ENCODE peak calls at places on chromosome 3, in five cellular contexts. Y is AG10803, Q is foreskin fibroblast, F is fibroblast of villous mesenchyme, D is AG04450. I is an unnamed sample.

GRCh38 chr3:13042932-13043275 is 30.3 kb downstream of the IQSEC1 start:
- DNase-seq in Q (no peak), D (no peak), F (no peak), Y (no peak), I (no peak)

GRCh38 chr3:98980915-98981596 is 79.6 kb upstream of the DCBLD2 start:
- DNase-seq in Q (peak; percentile 76), F (peak; percentile 47), Y (peak; percentile 82), D (no peak), I (peak; percentile 37)

GRCh38 chr3:196624008-196624790 is 15.3 kb upstream of the NRROS start:
- DNase-seq in Y (no peak), Q (no peak), F (no peak), D (no peak), I (no peak)

GRCh38 chr3:73681610-73682009 is 56.9 kb upstream of the PDZRN3 start:
- DNase-seq in Q (peak; percentile 89), F (peak; percentile 35), Y (peak; percentile 47), D (peak; percentile 27), I (peak; percentile 76)

GRCh38 chr3:38109580-38110313 is 27.2 kb downstream of the ACAA1 start:
- DNase-seq in F (no peak), Y (no peak), Q (no peak), D (no peak), I (no peak)

GRCh38 chr3:63762180-63762579 is 56.9 kb upstream of the C3orf49 start:
- DNase-seq in F (peak; percentile 54), Y (peak; percentile 89), D (no peak), Q (peak; percentile 82), I (no peak)

GRCh38 chr3:129119365-129120100 is 2.1 kb downstream of the RAB43 start:
- DNase-seq in Q (peak; percentile 11), F (peak; percentile 43), D (no peak), Y (no peak), I (no peak)

GRCh38 chr3:156817931-156818765 is 8.0 kb upstream of the LEKR1 start:
- DNase-seq in Q (no peak), F (no peak), D (no peak), Y (no peak), I (peak; percentile 59)

GRCh38 chr3:15426579-15427118 is 695 bp downstream of the METTL6 start:
- DNase-seq in Y (no peak), Q (no peak), F (no peak), D (no peak), I (no peak)

GRCh38 chr3:118884748-118885206 is 149.9 kb downstream of the IGSF11 start:
- DNase-seq in Q (peak; percentile 61), F (peak; percentile 38), D (no peak), Y (peak; percentile 43), I (peak; percentile 44)

GRCh38 chr3:182124187-182124586 is 412.5 kb downstream of the SOX2 start:
- DNase-seq in Q (no peak), D (no peak), F (no peak), Y (no peak), I (no peak)

GRCh38 chr3:115825046-115825445 is 201.7 kb downstream of the GAP43 start:
- DNase-seq in F (no peak), Y (peak; percentile 26), D (no peak), Q (peak; percentile 30), I (peak; percentile 59)

GRCh38 chr3:63635186-63635585 is 17.3 kb upstream of the SNTN start:
- DNase-seq in Y (no peak), D (no peak), Q (no peak), F (no peak), I (no peak)

GRCh38 chr3:63900459-63900858 is 11.7 kb downstream of the SCAANT1 start:
- DNase-seq in D (no peak), F (no peak), Q (no peak), Y (no peak), I (no peak)

GRCh38 chr3:188061133-188061532 is 92.8 kb upstream of the LPP start:
- DNase-seq in F (peak; percentile 75), Q (peak; percentile 51), D (no peak), Y (peak; percentile 59), I (peak; percentile 71)

GRCh38 chr3:18423401-18424212 is 1.5 kb downstream of the SATB1 start:
- DNase-seq in D (no peak), Y (peak; percentile 56), F (peak; percentile 38), Q (peak; percentile 83), I (peak; percentile 42)

GRCh38 chr3:185657211-185657610 is 71.1 kb downstream of the SENP2 start:
- DNase-seq in Q (no peak), Y (no peak), F (no peak), D (no peak), I (no peak)

GRCh38 chr3:123457841-123458240 is 9.0 kb upstream of the ADCY5 start:
- DNase-seq in Y (no peak), F (no peak), D (no peak), Q (no peak), I (no peak)

GRCh38 chr3:194574639-194575483 is 58.4 kb downstream of the TMEM44 start:
- DNase-seq in D (no peak), Y (peak; percentile 77), F (peak; percentile 71), Q (peak; percentile 78), I (peak; percentile 82)

GRCh38 chr3:189144645-189145044 is 27.1 kb upstream of the TPRG1 start:
- DNase-seq in Y (peak; percentile 23), F (peak; percentile 74), D (no peak), Q (peak; percentile 43), I (peak; percentile 69)

GRCh38 chr3:42638339-42638842 is 15.1 kb upstream of the ZBTB47 start:
- DNase-seq in D (no peak), F (peak; percentile 40), Y (no peak), Q (no peak), I (no peak)

GRCh38 chr3:183275418-183275817 is 22.4 kb downstream of the B3GNT5 start:
- DNase-seq in Q (peak; percentile 89), F (peak; percentile 82), Y (no peak), D (no peak), I (peak; percentile 76)

GRCh38 chr3:38566215-38566528 is 70.0 kb downstream of the EXOG start:
- DNase-seq in F (no peak), Y (no peak), Q (no peak), D (no peak), I (no peak)

GRCh38 chr3:188523291-188523690 is 369.3 kb downstream of the LPP start:
- DNase-seq in F (no peak), D (no peak), Q (no peak), Y (no peak), I (no peak)

GRCh38 chr3:134104031-134104430 is 74.3 kb upstream of the SLCO2A1 start:
- DNase-seq in F (no peak), Y (no peak), Q (no peak), D (no peak), I (peak; percentile 40)

GRCh38 chr3:134471521-134472193 is 14.1 kb downstream of the ANAPC13 start:
- DNase-seq in Q (peak; percentile 61), D (no peak), F (peak; percentile 37), Y (peak; percentile 49), I (peak; percentile 89)

GRCh38 chr3:151726016-151726415 is 7.7 kb upstream of the AADACL2 start:
- DNase-seq in Q (no peak), D (no peak), F (peak; percentile 55), Y (no peak), I (no peak)

GRCh38 chr3:152175576-152175883 is 93.2 kb upstream of the MBNL1 start:
- DNase-seq in Y (peak; percentile 86), Q (peak; percentile 91), F (peak; percentile 76), D (peak; percentile 78), I (peak; percentile 94)

GRCh38 chr3:153855772-153856171 is 265.4 kb upstream of the ARHGEF26 start:
- DNase-seq in Q (no peak), D (no peak), F (no peak), Y (no peak), I (no peak)

DNA sequence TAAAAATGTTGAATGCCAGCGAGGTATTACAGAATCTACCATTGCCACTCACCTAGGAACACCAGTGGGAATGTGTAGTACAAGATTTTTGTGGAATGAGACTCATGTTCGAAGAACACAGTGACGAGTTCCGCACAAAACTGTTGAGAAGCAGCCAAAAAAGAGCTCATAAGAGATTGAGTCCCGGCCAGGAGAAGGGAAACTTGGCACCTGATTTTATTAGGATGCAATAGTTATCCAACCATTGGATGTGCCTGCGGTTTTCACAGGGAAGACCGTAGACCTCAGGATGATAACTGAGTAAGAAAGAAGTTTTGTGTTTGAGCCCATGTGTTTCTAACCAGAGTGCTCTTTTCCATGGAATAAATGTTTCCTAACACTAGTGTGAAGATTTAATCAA is 88.9 kb downstream of the PTPRG start:
- DNase-seq in D (no peak), Q (peak; percentile 86), F (peak; percentile 89), Y (peak; percentile 97), I (no peak)
- TF ChIP-seq CTCF in D (no peak), Q (no peak), F (no peak), Y (no peak), I (no peak)

DNA sequence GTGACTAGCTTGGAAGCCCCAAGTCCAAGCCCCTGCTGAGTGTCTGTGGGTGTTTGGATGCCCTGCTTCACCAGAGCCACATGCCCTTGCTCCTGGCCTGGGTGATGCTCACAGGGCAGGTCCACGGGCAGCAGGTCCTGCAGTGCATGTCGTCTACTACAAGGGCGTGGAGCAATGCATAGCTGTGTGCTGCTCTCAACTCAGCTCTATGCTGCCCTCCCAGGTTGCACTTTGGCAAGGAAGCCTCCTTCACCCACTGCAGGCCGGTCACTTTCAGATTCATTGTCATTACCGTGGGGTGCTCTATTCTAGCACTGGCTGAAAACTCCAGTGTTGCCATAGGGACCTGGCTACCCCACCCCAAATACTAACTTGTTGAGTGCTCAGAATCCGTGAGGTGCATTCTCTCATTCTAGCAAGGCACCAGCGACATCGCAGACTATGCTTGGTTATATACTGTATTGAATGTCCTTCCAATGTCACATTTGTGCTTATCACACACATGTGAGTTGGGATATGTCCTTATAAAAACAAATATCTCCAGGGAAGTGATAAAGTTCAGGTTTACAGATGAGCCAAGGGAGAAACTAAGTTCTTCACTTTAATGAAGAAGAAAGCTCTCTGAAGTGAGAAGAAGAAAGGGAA is 51.8 kb downstream of the GRAMD1C start:
- DNase-seq in F (no peak), D (no peak), Q (no peak), Y (no peak), I (no peak)
- TF ChIP-seq CTCF in F (no peak), D (no peak), Q (no peak), Y (no peak), I (peak; percentile 35)

GRCh38 chr3:141146979-141147470 is 84.6 kb upstream of the PXYLP1 start:
- DNase-seq in F (no peak), Q (no peak), Y (no peak), D (no peak), I (no peak)

GRCh38 chr3:141148770-141149169 is 82.9 kb upstream of the PXYLP1 start:
- DNase-seq in Q (no peak), F (no peak), Y (no peak), D (no peak), I (no peak)

GRCh38 chr3:141148169-141148568 is 83.5 kb upstream of the PXYLP1 start:
- DNase-seq in Q (no peak), D (no peak), F (no peak), Y (no peak), I (no peak)

GRCh38 chr3:141150431-141150830 is 81.2 kb upstream of the PXYLP1 start:
- DNase-seq in Q (no peak), D (no peak), Y (no peak), F (no peak), I (no peak)

GRCh38 chr3:141147657-141148056 is 84.0 kb upstream of the PXYLP1 start:
- DNase-seq in Q (no peak), F (no peak), D (no peak), Y (no peak), I (peak; percentile 54)
- TF ChIP-seq CTCF in Q (no peak), F (no peak), D (no peak), Y (no peak), I (no peak)

DNA sequence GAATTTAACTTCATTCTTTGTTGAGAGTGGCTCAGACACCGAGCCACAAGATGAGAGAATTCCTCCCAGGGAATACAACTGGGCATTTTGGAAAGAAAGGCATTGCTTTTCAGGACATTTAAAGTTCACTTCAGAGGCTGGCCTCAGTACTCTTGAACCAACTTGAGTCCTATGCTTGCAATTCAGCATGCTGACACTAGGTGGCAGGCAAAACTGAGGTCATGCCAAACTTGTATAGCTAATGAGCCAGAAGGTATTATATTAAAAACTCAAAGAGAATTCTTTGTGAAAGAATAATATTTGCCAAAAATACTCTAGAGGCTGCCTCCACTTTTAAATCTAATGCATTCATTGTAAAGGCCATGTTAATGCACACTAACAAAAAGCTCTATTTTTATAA is 104.7 kb downstream of the RARB start:
- DNase-seq in F (peak; percentile 13), D (no peak), Y (no peak), Q (peak; percentile 21), I (peak; percentile 8)
- TF ChIP-seq CTCF in F (peak; percentile 60), D (peak; percentile 62), Y (peak; percentile 50), Q (peak; percentile 51), I (peak; percentile 35)

I was measured in bronchial epithelial cell.